ENCODE peak calls at places on chromosomes 6 and 20, in ten cellular contexts. L is AG04449; X is mesendoderm; C is aorta; Z is kidney epithelial cell; S is tibial artery; W is fibroblast of lung; U is adipocyte; G is tibial nerve; B is CD4-positive, alpha-beta memory T cell. K is an unnamed sample.

GRCh38 chr6:163094881-163095280 is 319.6 kb upstream of the QKI start:
- DNase-seq in L (no peak), X (no peak), C (no peak), Z (no peak), S (no peak), W (no peak), U (no peak), G (no peak), B (no peak), K (no peak)

GRCh38 chr6:28802417-28803336 is 121.1 kb downstream of the TRIM27 start:
- DNase-seq in L (no peak), X (peak; percentile 92), C (no peak), Z (no peak), S (no peak), W (peak; percentile 63), U (no peak), G (no peak), B (no peak), K (peak; percentile 21)

GRCh38 chr20:12715371-12715770 is 293.4 kb upstream of the SPTLC3 start:
- DNase-seq in L (no peak), X (no peak), C (no peak), Z (no peak), S (no peak), W (no peak), U (no peak), G (no peak), B (no peak), K (no peak)

GRCh38 chr6:153790881-153791473 is 248.1 kb upstream of the OPRM1 start:
- DNase-seq in L (no peak), X (peak; percentile 63), C (no peak), Z (no peak), S (peak; percentile 44), W (peak; percentile 63), U (no peak), G (no peak), B (no peak), K (peak; percentile 34)

GRCh38 chr20:61420781-61421180 is 168.7 kb downstream of the CDH4 start:
- DNase-seq in L (no peak), X (no peak), C (no peak), Z (no peak), S (no peak), W (no peak), U (no peak), G (no peak), B (no peak), K (no peak)

GRCh38 chr6:52399511-52400315 is 20.4 kb upstream of the EFHC1 start:
- DNase-seq in L (no peak), X (peak; percentile 78), C (no peak), Z (no peak), S (no peak), W (peak; percentile 51), U (peak; percentile 81), G (no peak), B (peak; percentile 36), K (peak; percentile 70)

GRCh38 chr6:17599885-17600526 is at the start of gene FAM8A1:
- DNase-seq in L (no peak), X (peak; percentile 98), C (peak; percentile 99), Z (peak; percentile 54), S (peak; percentile 94), W (peak; percentile 82), U (peak; percentile 96), G (peak; percentile 89), B (peak; percentile 94), K (peak; percentile 83)

GRCh38 chr6:166073082-166073481 is 94.6 kb downstream of the TBXT start:
- DNase-seq in L (no peak), X (no peak), C (peak; percentile 59), Z (no peak), S (no peak), W (no peak), U (no peak), G (no peak), B (no peak), K (no peak)

GRCh38 chr6:30447237-30447636 is 42.1 kb upstream of the HLA-E start:
- DNase-seq in L (no peak), X (peak; percentile 90), C (no peak), Z (no peak), S (no peak), W (no peak), U (no peak), G (no peak), B (no peak), K (no peak)

GRCh38 chr6:30450908-30451818 is 38.1 kb upstream of the HLA-E start:
- DNase-seq in L (peak; percentile 14), X (peak; percentile 17), C (peak; percentile 85), Z (peak; percentile 37), S (peak; percentile 57), W (peak; percentile 82), U (peak; percentile 69), G (no peak), B (peak; percentile 77), K (peak; percentile 70)

GRCh38 chr6:30446259-30446658 is 43.0 kb upstream of the HLA-E start:
- DNase-seq in L (no peak), X (no peak), C (no peak), Z (no peak), S (no peak), W (no peak), U (no peak), G (no peak), B (no peak), K (no peak)

GRCh38 chr6:30452736-30453507 is 36.4 kb upstream of the HLA-E start:
- DNase-seq in L (no peak), X (no peak), C (no peak), Z (no peak), S (no peak), W (no peak), U (no peak), G (no peak), B (no peak), K (no peak)

DNA sequence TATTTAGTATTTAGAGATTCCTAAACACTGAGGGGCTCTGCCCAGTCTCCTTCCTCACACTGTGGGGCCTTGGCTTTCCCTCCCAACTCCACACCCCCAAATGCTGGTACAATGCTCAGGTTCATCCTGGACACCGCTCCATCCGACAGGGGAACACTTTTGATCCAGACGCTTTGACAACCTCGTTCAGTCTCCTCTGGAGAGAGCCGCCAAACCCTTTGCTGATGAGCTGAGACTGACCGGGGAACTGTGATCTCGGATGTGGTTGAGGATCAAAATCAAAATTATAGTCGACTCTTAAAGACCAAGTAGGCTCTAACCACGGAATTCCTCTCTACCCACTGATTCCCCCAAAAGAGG is 38.8 kb upstream of the HLA-E start:
- DNase-seq in L (no peak), X (no peak), C (no peak), Z (no peak), S (no peak), W (no peak), U (no peak), G (no peak), B (no peak), K (no peak)
- H3K4me3 ChIP-seq in L (no peak overlapping the region), X (no peak overlapping the region), C (no peak overlapping the region), Z (no peak overlapping the region), S (no peak overlapping the region), W (peak overlapping the region; percentile 27), U (peak overlapping the region; percentile 17), G (no peak overlapping the region), B (peak overlapping the region; percentile 45), K (no peak overlapping the region)

DNA sequence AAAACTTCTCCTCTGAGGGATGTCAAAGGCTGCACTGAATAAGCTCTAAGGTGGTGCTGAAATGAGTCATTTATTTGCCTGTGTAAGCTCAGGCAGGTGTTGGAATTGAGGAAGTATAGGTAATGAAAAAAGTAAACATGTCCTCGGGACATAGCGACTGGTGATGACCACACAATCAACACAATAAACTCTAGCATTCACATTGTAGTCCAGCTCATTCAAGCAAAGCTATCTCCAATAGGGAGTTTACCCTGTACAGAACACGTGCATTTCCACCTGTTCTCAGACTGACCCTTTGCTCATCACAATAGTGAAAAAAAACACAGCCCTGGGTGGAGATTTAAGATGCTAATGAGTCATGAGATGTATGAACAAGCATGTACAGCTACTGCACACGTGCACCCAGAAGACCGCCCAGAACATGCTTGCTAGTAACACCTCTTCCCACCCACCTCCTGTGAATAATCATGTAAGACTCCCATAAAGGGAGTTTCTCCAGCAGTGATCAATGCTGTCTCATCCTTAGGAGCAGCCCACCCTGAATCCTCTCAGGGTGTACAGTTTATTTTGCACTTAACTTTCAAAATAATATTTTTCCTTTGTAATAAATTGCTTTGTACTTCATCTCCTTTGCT is 33.0 kb upstream of the POU5F1 start:
- DNase-seq in L (no peak), X (peak; percentile 28), C (no peak), Z (no peak), S (no peak), W (peak; percentile 80), U (peak; percentile 29), G (no peak), B (peak; percentile 86), K (no peak)
- H3K4me3 ChIP-seq in L (peak overlapping the region; percentile 52), X (no peak overlapping the region), C (no peak overlapping the region), Z (no peak overlapping the region), S (peak overlapping the region; percentile 43), W (peak overlapping the region; percentile 57), U (peak overlapping the region; percentile 89), G (peak overlapping the region; percentile 43), B (peak overlapping the region; percentile 60), K (peak overlapping the region; percentile 62)

DNA sequence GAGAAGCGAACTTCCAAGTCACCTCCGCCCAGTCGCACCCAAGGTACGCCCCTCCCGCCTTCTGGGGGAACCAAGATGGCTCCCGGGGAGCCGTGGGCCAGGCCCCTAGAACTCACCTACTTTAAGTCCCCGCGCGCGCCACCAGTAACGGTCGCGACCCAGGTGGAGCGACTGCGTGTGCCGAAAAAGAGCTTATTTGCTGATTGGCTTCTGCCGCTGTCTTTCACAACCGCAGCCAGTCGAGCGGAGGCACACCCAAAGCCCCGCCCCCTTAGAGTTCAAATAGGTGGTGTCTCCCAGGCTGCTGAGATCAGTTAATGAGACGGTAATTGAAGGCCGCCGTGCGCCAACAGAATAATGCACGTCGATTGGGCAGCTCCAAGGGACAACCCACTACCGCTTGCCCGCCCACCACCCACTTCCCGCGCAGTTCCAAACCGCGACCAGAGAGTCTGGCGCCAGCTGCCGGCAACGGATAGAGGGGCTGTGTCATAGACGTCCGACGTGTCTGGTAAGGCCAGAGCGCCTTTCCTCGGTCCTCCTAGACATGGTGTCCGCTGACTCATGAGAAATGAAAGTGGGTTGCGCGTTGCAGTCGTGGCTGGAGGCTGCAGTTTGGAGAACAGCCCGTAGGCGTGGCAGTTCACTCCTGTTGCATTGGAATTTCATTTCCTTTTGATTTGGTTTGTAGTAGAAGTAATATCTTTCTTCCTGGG is at the start of gene MDC1:
- DNase-seq in L (peak; percentile 100), X (peak; percentile 100), C (peak; percentile 100), Z (peak; percentile 99), S (peak; percentile 99), W (peak; percentile 100), U (peak; percentile 100), G (peak; percentile 98), B (peak; percentile 100), K (peak; percentile 100)
- H3K4me3 ChIP-seq in L (peak within 1 kb of the TSS; percentile 71), X (peak within 1 kb of the TSS; percentile 65), C (peak within 1 kb of the TSS; percentile 15), Z (peak within 1 kb of the TSS; percentile 62), S (peak within 1 kb of the TSS; percentile 61), W (peak within 1 kb of the TSS; percentile 91), U (peak within 1 kb of the TSS; percentile 84), G (peak within 1 kb of the TSS; percentile 77), B (peak within 1 kb of the TSS; percentile 67), K (peak within 1 kb of the TSS; percentile 91)

GRCh38 chr6:142856607-142856856 is 88.4 kb downstream of the HIVEP2 start:
- DNase-seq in L (no peak), X (no peak), C (no peak), Z (no peak), S (no peak), W (no peak), U (no peak), G (no peak), B (no peak), K (no peak)

GRCh38 chr6:142856857-142857608 is 87.9 kb downstream of the HIVEP2 start:
- DNase-seq in L (no peak), X (no peak), C (no peak), Z (no peak), S (no peak), W (no peak), U (no peak), G (no peak), B (peak; percentile 81), K (no peak)

GRCh38 chr6:142857609-142858195 is 87.3 kb downstream of the HIVEP2 start:
- DNase-seq in L (no peak), X (no peak), C (no peak), Z (no peak), S (no peak), W (no peak), U (no peak), G (no peak), B (peak; percentile 72), K (no peak)

GRCh38 chr6:142854589-142855488 is 90.1 kb downstream of the HIVEP2 start:
- DNase-seq in L (no peak), X (no peak), C (no peak), Z (no peak), S (no peak), W (no peak), U (no peak), G (no peak), B (no peak), K (no peak)

DNA sequence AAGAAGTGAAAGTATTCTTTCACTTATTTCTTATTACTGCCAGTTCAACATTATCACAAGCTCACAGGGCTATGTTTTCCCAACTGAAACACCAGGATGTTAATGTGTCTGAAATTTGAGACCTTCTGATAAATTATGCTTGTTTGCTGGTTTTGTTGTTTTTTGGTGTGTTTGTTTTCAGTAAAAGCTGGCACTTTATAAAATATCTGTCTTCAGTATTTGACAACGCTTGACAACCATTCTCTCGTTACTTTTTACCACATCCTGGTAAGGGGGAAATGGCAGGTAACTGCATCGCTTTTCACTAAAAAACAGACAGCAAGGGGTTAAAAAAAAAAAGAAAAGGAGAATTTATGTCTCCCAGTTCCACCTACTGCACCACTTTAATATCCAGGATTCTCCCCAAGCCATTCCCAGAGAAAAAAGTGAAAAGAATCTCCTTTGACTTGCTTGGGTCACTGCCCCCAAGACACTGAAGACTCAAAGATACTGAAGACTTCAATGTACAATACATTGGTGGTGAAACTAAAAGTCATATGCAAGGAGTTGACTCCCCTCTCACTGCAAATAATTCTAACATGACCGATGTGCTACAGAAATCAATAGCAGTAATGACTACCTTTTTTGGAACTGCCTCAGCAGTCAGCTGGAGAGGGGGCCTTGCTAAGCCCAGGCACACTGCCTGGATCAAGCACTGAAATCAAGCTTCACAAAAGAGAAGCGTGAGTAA is 88.9 kb downstream of the HIVEP2 start:
- DNase-seq in L (no peak), X (no peak), C (no peak), Z (no peak), S (no peak), W (no peak), U (no peak), G (no peak), B (peak; percentile 66), K (no peak)
- H3K4me3 ChIP-seq in L (no peak overlapping the region), X (no peak overlapping the region), C (no peak overlapping the region), Z (no peak overlapping the region), S (no peak overlapping the region), W (no peak overlapping the region), U (no peak overlapping the region), G (no peak overlapping the region), B (peak overlapping the region; percentile 51), K (no peak overlapping the region)

K was measured in fibroblast of villous mesenchyme.